ENCODE peak calls at places on chromosomes 4 and X, in seven cellular contexts. N, B, W, U, C, Y and L are unnamed samples.

GRCh38 chr4:56613101-56613862 is 67.8 kb downstream of the HOPX start:
- DNase-seq in N (no peak), B (no peak), W (no peak), U (no peak), C (no peak), Y (peak), L (no peak)

GRCh38 chrX:153454901-153455550 is 9.2 kb upstream of the TREX2 start:
- DNase-seq in N (no peak), B (no peak), W (no peak), U (no peak), C (no peak), Y (no peak), L (no peak)

GRCh38 chr4:20297800-20298199 is 46.1 kb downstream of the SLIT2 start:
- DNase-seq in N (no peak), B (no peak), W (no peak), U (no peak), C (no peak), Y (no peak), L (no peak)

GRCh38 chrX:134971926-134972325 is 18.9 kb upstream of the SMIM10 start:
- DNase-seq in N (no peak), B (no peak), W (no peak), U (no peak), C (no peak), Y (no peak), L (no peak)

GRCh38 chr4:1208970-1209704 is 36.8 kb upstream of the SPON2 start:
- DNase-seq in N (no peak), B (no peak), W (no peak), U (no peak), C (no peak), Y (no peak), L (no peak)

GRCh38 chr4:74123065-74123728 is 24.2 kb upstream of the CXCL2 start:
- DNase-seq in N (no peak), B (no peak), W (no peak), U (no peak), C (no peak), Y (peak), L (no peak)

GRCh38 chr4:29578329-29578728 is 1141.8 kb upstream of the PCDH7 start:
- DNase-seq in N (no peak), B (no peak), W (no peak), U (no peak), C (no peak), Y (no peak), L (no peak)

GRCh38 chrX:120087289-120088017 is 10.0 kb upstream of the RHOXF2B start:
- DNase-seq in N (no peak), B (no peak), W (no peak), U (no peak), C (no peak), Y (no peak), L (no peak)

GRCh38 chrX:116194649-116195048 is 24.1 kb downstream of the AGTR2 start:
- DNase-seq in N (no peak), B (no peak), W (no peak), U (no peak), C (no peak), Y (no peak), L (no peak)

GRCh38 chr4:77595361-77595973 is 10.2 kb upstream of the CXCL13 start:
- DNase-seq in N (no peak), B (no peak), W (no peak), U (no peak), C (no peak), Y (no peak), L (no peak)

GRCh38 chr4:110503588-110504435 is 27.9 kb downstream of the ENPEP start:
- DNase-seq in N (no peak), B (no peak), W (no peak), U (no peak), C (no peak), Y (no peak), L (no peak)

GRCh38 chr4:88352062-88352461 is 26.6 kb upstream of the HERC6 start:
- DNase-seq in N (no peak), B (no peak), W (no peak), U (peak), C (no peak), Y (no peak), L (peak)

GRCh38 chr4:165472943-165473676 is 94.3 kb downstream of the CPE start:
- DNase-seq in N (no peak), B (no peak), W (no peak), U (no peak), C (no peak), Y (no peak), L (no peak)

GRCh38 chr4:41358626-41359025 is 101.9 kb downstream of the UCHL1 start:
- DNase-seq in N (no peak), B (peak), W (no peak), U (no peak), C (no peak), Y (no peak), L (no peak)

GRCh38 chrX:386768-387575 is at the start of gene PPP2R3B:
- DNase-seq in N (peak), B (peak), W (peak), U (peak), C (peak), Y (peak), L (peak)

GRCh38 chr4:38150021-38150671 is 189.9 kb downstream of the PTTG2 start:
- DNase-seq in N (no peak), B (no peak), W (no peak), U (no peak), C (no peak), Y (no peak), L (no peak)

GRCh38 chr4:54231419-54232150 is 2.5 kb downstream of the PDGFRA start:
- DNase-seq in N (no peak), B (peak), W (no peak), U (peak), C (no peak), Y (no peak), L (no peak)

GRCh38 chr4:113888006-113888405 is 91.4 kb downstream of the ARSJ start:
- DNase-seq in N (no peak), B (no peak), W (no peak), U (no peak), C (no peak), Y (no peak), L (no peak)

GRCh38 chr4:113899260-113900177 is 79.9 kb downstream of the ARSJ start:
- DNase-seq in N (peak), B (no peak), W (no peak), U (no peak), C (no peak), Y (no peak), L (no peak)

DNA sequence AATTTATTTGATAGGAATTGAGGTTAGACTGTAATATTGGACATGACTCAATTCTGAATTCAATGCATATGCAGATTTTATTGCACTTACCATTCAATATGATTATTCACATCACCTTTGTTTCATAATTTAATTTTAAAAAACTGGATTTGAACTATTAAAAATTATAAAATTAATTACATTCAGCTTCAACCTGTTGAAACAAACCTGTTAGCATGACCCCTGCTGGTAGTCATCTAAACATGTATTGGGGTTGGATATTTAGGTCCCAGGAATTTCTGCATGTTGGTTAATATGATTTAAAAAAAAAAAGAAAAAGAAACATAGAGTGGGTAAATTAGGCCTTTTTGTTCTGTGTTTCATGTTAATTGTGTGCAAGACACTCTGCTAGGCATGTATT is 85.9 kb downstream of the ARSJ start:
- DNase-seq in N (no peak), B (no peak), W (no peak), U (no peak), C (no peak), Y (peak), L (no peak)
- TF ChIP-seq JUND in N (no peak), B (no peak), W (no peak), U (no peak), C (no peak), Y (no peak), L (no peak)

GRCh38 chr4:17033256-17034245 is 135.1 kb upstream of the LDB2 start:
- DNase-seq in N (no peak), B (no peak), W (no peak), U (no peak), C (no peak), Y (no peak), L (no peak)

GRCh38 chr4:17038510-17039176 is 140.2 kb upstream of the LDB2 start:
- DNase-seq in N (no peak), B (no peak), W (no peak), U (no peak), C (no peak), Y (no peak), L (no peak)
- TF ChIP-seq JUND in N (no peak), B (no peak), W (no peak), U (no peak), C (no peak), Y (no peak), L (no peak)

GRCh38 chr4:118920247-118920646 is 31.6 kb downstream of the SYNPO2 start:
- DNase-seq in N (no peak), B (no peak), W (no peak), U (no peak), C (no peak), Y (no peak), L (no peak)
- TF ChIP-seq JUND in N (no peak), B (no peak), W (no peak), U (no peak), C (no peak), Y (no peak), L (no peak)

GRCh38 chr4:98150092-98150761 is 7.0 kb upstream of the STPG2 start:
- DNase-seq in N (no peak), B (no peak), W (no peak), U (no peak), C (no peak), Y (no peak), L (no peak)
- TF ChIP-seq JUND in N (no peak), B (no peak), W (no peak), U (no peak), C (no peak), Y (no peak), L (no peak)

GRCh38 chrX:22699591-22700091 is 300.1 kb upstream of the DDX53 start:
- DNase-seq in N (no peak), B (no peak), W (no peak), U (no peak), C (no peak), Y (no peak), L (no peak)
- TF ChIP-seq JUND in N (no peak), B (no peak), W (no peak), U (no peak), C (no peak), Y (no peak), L (no peak)

GRCh38 chrX:75156537-75156945 is 458 bp upstream of the ABCB7 start:
- DNase-seq in N (no peak), B (peak), W (peak), U (no peak), C (no peak), Y (no peak), L (no peak)
- TF ChIP-seq JUND in N (no peak), B (no peak), W (no peak), U (no peak), C (no peak), Y (no peak), L (no peak)

DNA sequence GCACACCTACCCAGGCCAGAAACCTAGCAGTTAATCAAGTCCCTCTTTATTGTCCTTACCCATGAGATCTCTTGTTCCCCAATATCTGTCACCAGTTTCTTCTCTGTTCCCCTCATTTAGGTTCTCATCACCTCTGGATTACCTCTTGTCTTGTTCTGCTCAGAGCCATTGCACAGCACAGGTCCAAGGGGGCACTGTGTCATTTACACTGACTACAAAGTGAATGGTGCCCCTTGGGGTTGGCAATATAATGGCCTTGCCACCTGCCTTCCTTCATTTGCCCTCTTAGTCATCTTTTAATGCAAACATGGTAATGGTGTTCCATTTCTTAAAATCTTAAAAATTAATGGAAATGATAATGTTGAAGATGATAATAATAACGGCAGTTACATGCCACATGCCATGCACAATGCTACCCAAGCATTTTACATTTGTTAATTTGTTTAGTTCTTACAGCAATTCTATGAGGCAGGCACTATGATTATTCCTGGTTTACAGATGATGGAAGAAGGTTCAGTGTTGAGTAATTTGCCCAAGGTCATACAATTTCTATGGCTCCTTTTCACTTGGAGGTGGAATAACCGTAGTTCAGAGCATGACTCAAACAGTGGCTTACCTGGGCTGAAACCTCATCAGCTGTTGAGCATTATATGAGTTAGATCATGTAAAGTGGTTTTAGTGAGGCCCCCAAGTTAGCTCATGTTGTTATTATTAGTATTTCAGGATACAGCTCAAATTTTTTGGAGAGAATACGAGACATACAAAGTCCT is 117.9 kb downstream of the RASL11B start:
- DNase-seq in N (no peak), B (no peak), W (no peak), U (no peak), C (no peak), Y (no peak), L (no peak)
- TF ChIP-seq JUND in N (no peak), B (no peak), W (no peak), U (no peak), C (no peak), Y (no peak), L (no peak)

GRCh38 chrX:109672239-109672638 is 47.3 kb upstream of the KCNE5 start:
- DNase-seq in N (no peak), B (no peak), W (no peak), U (no peak), C (no peak), Y (no peak), L (no peak)
- TF ChIP-seq JUND in N (no peak), B (no peak), W (no peak), U (no peak), C (no peak), Y (no peak), L (no peak)

DNA sequence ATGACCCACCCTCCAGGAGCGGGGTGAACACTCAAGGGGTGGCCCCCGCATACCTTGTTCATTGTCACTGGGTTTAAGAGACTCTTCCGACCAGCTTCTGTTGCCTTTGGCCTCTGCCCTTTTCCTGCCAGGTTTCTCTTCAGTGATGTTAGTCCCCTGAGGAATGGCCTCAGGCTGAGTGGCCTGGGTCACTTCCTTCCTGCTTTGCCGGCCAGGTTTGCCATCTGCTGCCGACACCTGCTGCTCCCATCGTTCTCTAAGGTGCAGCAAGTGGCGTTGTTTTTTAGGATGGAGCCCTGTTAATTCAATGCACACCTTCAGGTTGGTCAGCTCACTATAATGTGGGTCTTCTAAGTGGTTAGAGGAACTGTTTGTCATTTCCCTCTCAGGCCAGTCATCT is 34.2 kb downstream of the BCOR start:
- DNase-seq in N (no peak), B (no peak), W (no peak), U (no peak), C (no peak), Y (no peak), L (no peak)
- TF ChIP-seq JUND in N (no peak), B (no peak), W (no peak), U (no peak), C (no peak), Y (no peak), L (no peak)